ENCODE peak calls at places on chromosomes 11 and 22, in five cellular contexts. D, J, C, N and X are unnamed samples.

GRCh38 chr11:67345247-67345948 is 7.9 kb downstream of the POLD4 start:
- DNase-seq in D (no peak), J (no peak), C (no peak), N (no peak), X (no peak)

GRCh38 chr22:16721969-16722368 is 103.2 kb downstream of the XKR3 start:
- DNase-seq in D (no peak), J (no peak), C (no peak), N (no peak), X (no peak)

GRCh38 chr11:17230867-17231851 is 23.4 kb upstream of the PIK3C2A start:
- DNase-seq in D (no peak), J (no peak), C (no peak), N (no peak), X (no peak)

GRCh38 chr11:45518096-45518852 is 147.1 kb downstream of the CHST1 start:
- DNase-seq in D (no peak), J (no peak), C (no peak), N (no peak), X (no peak)

GRCh38 chr22:37337204-37337943 is 55.1 kb downstream of the CYTH4 start:
- DNase-seq in D (no peak), J (no peak), C (no peak), N (no peak), X (no peak)

GRCh38 chr22:33000342-33001280 is 57.6 kb downstream of the SYN3 start:
- DNase-seq in D (no peak), J (peak), C (no peak), N (no peak), X (peak)

GRCh38 chr11:120929664-120930154 is 94.2 kb upstream of the TBCEL start:
- DNase-seq in D (no peak), J (peak), C (no peak), N (no peak), X (peak)

GRCh38 chr11:61516675-61517516 is 8.3 kb downstream of the LRRC10B start:
- DNase-seq in D (no peak), J (peak), C (no peak), N (no peak), X (no peak)

GRCh38 chr11:6315811-6316425 is 4.4 kb downstream of the CAVIN3 start:
- DNase-seq in D (no peak), J (peak), C (no peak), N (peak), X (peak)

GRCh38 chr11:116821050-116821918 is 1.8 kb downstream of the APOA4 start:
- DNase-seq in D (no peak), J (no peak), C (no peak), N (no peak), X (no peak)

GRCh38 chr22:27597703-27598444 is 203.7 kb downstream of the MN1 start:
- DNase-seq in D (no peak), J (peak), C (no peak), N (no peak), X (no peak)

GRCh38 chr11:13668957-13669521 is 571 bp downstream of the FAR1 start:
- DNase-seq in D (no peak), J (peak), C (no peak), N (peak), X (no peak)

GRCh38 chr11:102138677-102139076 is 28.4 kb downstream of the YAP1 start:
- DNase-seq in D (peak), J (peak), C (no peak), N (no peak), X (no peak)

GRCh38 chr11:19679952-19680823 is 32.4 kb upstream of the NAV2 start:
- DNase-seq in D (peak), J (peak), C (no peak), N (peak), X (no peak)

GRCh38 chr11:126304457-126305072 is 705 bp downstream of the DCPS start:
- DNase-seq in D (no peak), J (no peak), C (no peak), N (no peak), X (no peak)

GRCh38 chr22:23655891-23656475 is 23.9 kb upstream of the DRICH1 start:
- DNase-seq in D (no peak), J (no peak), C (no peak), N (no peak), X (no peak)

GRCh38 chr11:7579226-7579825 is 65.5 kb downstream of the PPFIBP2 start:
- DNase-seq in D (no peak), J (peak), C (no peak), N (no peak), X (no peak)

GRCh38 chr22:36928181-36928580 is 14.8 kb downstream of the CSF2RB start:
- DNase-seq in D (no peak), J (no peak), C (no peak), N (no peak), X (no peak)

GRCh38 chr11:125364085-125364822 is 131.8 kb downstream of the FEZ1 start:
- DNase-seq in D (no peak), J (peak), C (no peak), N (no peak), X (no peak)

GRCh38 chr22:49255741-49256318 is 571.8 kb downstream of the BRD1 start:
- DNase-seq in D (no peak), J (no peak), C (no peak), N (no peak), X (no peak)

GRCh38 chr11:65251476-65251875 is 10.3 kb upstream of the POLA2 start:
- DNase-seq in D (no peak), J (peak), C (no peak), N (no peak), X (no peak)

GRCh38 chr22:38864361-38865191 is 7.4 kb downstream of the CBX6 start:
- DNase-seq in D (no peak), J (no peak), C (no peak), N (no peak), X (no peak)

GRCh38 chr11:66347425-66348276 is at the start of gene B4GAT1:
- DNase-seq in D (peak), J (peak), C (no peak), N (peak), X (no peak)

GRCh38 chr11:24091594-24091993 is 405.3 kb upstream of the LUZP2 start:
- DNase-seq in D (no peak), J (no peak), C (no peak), N (no peak), X (no peak)
- H3K4me3 ChIP-seq in D (no peak), J (no peak), C (no peak), N (no peak), X (no peak)

DNA sequence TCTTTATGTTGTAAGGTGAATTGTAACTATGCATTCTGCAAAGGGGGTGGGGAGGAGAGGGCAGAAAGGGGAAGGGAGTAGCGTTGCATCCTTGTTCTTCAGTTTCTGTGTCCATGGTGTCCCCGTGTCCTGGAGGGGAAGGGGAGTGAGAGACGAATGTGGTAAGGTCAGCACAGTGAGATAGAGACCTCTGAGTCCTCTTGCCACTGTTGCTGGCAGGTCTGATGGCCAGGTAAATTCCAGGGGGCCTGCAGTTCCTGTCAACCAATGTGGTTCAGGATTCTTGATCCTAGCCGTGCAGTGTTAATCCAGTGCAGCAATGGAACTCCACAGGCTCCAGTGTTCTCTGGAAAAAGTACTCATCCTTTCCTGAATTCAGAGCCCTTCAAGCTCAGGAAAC is 14.6 kb upstream of the ADSL start:
- DNase-seq in D (no peak), J (no peak), C (no peak), N (no peak), X (no peak)
- H3K4me3 ChIP-seq in D (no peak), J (no peak), C (no peak), N (no peak), X (no peak)

GRCh38 chr11:47550288-47551052 is 2.5 kb downstream of the CELF1 start:
- DNase-seq in D (no peak), J (peak), C (no peak), N (no peak), X (no peak)
- H3K4me3 ChIP-seq in D (no peak), J (no peak), C (no peak), N (no peak), X (no peak)

DNA sequence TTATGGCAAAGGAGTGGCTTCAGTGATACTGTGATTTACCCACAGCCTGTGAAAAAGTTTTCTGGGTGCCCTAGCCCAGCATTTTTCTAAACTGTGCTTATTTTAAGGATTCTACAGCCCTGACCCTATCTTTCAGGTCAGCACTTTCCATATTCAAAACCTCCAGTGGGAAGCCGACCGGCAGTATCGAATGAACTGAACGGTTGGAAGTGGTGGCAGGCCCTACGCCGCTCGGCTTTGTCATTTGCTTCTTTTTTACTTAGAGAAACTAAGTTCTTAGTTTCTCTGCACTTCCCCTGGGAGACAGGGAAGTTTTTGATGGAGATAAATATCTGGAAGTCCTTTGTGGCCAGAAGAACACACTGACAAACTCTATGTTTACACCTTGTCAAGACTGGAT is 994 bp downstream of the GLB1L2 start:
- DNase-seq in D (no peak), J (no peak), C (no peak), N (no peak), X (no peak)
- H3K4me3 ChIP-seq in D (no peak), J (no peak), C (no peak), N (no peak), X (no peak)

GRCh38 chr22:35649636-35650250 is 1.5 kb downstream of the APOL6 start:
- DNase-seq in D (no peak), J (no peak), C (no peak), N (no peak), X (no peak)
- H3K4me3 ChIP-seq in D (peak), J (peak), C (peak), N (peak), X (no peak)

GRCh38 chr22:46061431-46062231 is 84.7 kb upstream of the WNT7B start:
- DNase-seq in D (no peak), J (no peak), C (no peak), N (no peak), X (no peak)
- H3K4me3 ChIP-seq in D (no peak), J (no peak), C (no peak), N (no peak), X (no peak)

DNA sequence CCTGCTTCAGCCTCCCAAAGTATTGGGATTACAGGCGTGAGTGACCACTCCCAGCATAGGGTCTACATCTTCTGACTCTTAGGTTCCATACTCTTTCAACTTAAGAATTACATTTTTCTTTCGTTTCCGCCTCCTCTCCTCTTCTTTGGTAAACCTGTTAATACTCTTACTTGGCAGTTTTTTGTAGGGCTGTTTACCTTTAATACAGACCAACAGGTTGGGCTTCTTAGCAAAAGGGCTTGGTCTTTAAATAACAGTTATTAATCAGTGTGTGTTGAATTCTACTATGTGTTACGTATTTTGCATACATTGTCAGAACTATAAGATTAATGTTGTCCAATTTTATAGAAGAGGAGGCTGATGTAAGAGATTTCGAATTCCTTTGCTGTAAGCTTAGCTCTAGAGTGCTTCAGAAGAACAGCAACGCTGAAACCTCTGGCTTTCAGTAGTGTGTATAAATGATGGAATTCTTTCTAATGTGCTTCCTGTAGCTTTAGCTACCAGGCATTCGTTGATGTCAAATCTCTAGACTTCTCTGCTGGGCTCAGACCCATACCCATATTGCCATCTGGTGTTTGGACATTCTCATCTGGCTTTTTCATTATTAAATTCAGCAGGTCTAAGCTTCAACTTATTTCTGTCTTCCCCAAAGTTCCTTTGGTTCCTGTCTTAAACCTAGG is 3.1 kb downstream of the FDX1 start:
- DNase-seq in D (no peak), J (peak), C (no peak), N (no peak), X (no peak)
- H3K4me3 ChIP-seq in D (no peak), J (peak), C (no peak), N (no peak), X (no peak)

DNA sequence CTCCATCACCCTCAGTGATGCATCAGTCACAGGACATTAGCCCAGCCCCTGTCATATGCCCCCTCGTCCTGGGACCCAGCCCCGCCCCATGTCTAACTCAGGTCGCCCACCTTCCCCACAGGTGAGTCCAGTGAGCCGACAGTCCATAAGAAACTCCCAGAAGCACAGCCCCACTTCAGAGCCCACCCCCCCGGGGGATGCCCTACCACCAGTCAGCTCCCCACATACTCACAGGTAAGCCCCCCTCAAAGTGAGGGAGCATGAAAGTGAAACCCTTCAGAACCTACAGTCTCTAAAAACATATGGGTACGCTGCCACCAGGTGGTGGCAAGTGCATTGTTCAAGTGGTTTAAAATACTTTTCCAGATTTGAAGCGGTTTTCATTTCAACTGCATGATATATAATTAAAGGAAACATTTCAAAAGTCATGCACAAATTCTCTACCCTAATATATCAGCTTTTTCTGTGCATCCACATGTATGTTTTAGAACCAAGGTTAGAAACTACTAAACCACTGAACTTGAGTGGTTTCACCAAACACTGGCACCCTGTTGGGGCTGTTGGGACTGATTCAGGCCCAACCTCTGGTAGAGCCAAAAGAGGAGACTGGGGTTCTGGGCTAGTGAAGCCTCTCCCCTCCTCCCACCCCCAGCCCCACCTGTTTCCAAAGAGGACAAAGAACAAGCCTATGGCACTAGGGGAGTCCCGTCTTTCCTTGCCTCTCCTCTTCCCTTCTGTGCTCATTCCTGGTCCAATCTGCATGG is 17.3 kb downstream of the EPS8L2 start:
- DNase-seq in D (no peak), J (peak), C (no peak), N (no peak), X (no peak)
- H3K4me3 ChIP-seq in D (no peak), J (no peak), C (no peak), N (no peak), X (no peak)